ENCODE peak calls at places on chromosomes 3 and 15, in four cellular contexts. Z is endothelial cell, Q is AG08396, M is mesothelial cell of epicardium. W is an unnamed sample.

GRCh38 chr15:75583689-75584088 is 4.6 kb upstream of the PTPN9 start:
- DNase-seq in Z (no peak), M (no peak), Q (no peak), W (no peak)

GRCh38 chr3:180274536-180274935 is 237.8 kb upstream of the PEX5L start:
- DNase-seq in Q (no peak), M (no peak), Z (no peak), W (no peak)

GRCh38 chr15:27932600-27932999 is 166.5 kb downstream of the OCA2 start:
- DNase-seq in M (no peak), Q (no peak), Z (no peak), W (no peak)

GRCh38 chr3:73080201-73080966 is 18.9 kb downstream of the EBLN2 start:
- DNase-seq in M (no peak), Z (no peak), Q (no peak), W (no peak)

GRCh38 chr15:69612112-69612511 is 159.5 kb downstream of the RPLP1 start:
- DNase-seq in Z (no peak), M (no peak), Q (no peak), W (no peak)

GRCh38 chr15:97023131-97023844 is 692.8 kb downstream of the NR2F2 start:
- DNase-seq in Q (no peak), M (no peak), Z (no peak), W (no peak)

GRCh38 chr3:42195879-42196330 is 70.1 kb downstream of the CCK start:
- DNase-seq in Q (no peak), Z (no peak), M (no peak), W (no peak)

GRCh38 chr3:123096701-123097100 is 29.9 kb downstream of the PDIA5 start:
- DNase-seq in M (no peak), Z (no peak), Q (peak; percentile 45), W (no peak)

GRCh38 chr15:89998141-89998661 is 2.9 kb upstream of the ZNF710 start:
- DNase-seq in M (no peak), Q (peak; percentile 70), Z (no peak), W (no peak)

GRCh38 chr3:129399895-129400357 is 28.5 kb downstream of the EFCAB12 start:
- DNase-seq in Z (no peak), M (no peak), Q (no peak), W (no peak)

GRCh38 chr15:42027521-42027920 is 6.7 kb upstream of the PLA2G4E start:
- DNase-seq in M (no peak), Q (no peak), Z (no peak), W (no peak)

GRCh38 chr3:48656841-48657281 is 5.8 kb downstream of the CELSR3 start:
- DNase-seq in Q (no peak), M (no peak), Z (no peak), W (no peak)

GRCh38 chr3:141152801-141153678 is 78.6 kb upstream of the PXYLP1 start:
- DNase-seq in M (no peak), Q (no peak), Z (no peak), W (no peak)

GRCh38 chr15:84981711-84982300 is at the start of gene PDE8A:
- DNase-seq in M (peak; percentile 61), Z (peak; percentile 53), Q (peak; percentile 78), W (peak; percentile 37)

GRCh38 chr3:162538466-162538865 is 1041.9 kb downstream of the OTOL1 start:
- DNase-seq in M (no peak), Q (no peak), Z (no peak), W (no peak)

GRCh38 chr15:92801774-92802464 is 98.2 kb upstream of the CHD2 start:
- DNase-seq in M (no peak), Q (peak; percentile 59), Z (no peak), W (no peak)

GRCh38 chr15:100159436-100159835 is 182.3 kb downstream of the ADAMTS17 start:
- DNase-seq in Q (no peak), Z (no peak), M (no peak), W (no peak)

GRCh38 chr3:69948246-69948862 is 51.2 kb upstream of the SAMMSON start:
- DNase-seq in M (no peak), Q (peak; percentile 36), Z (no peak), W (no peak)

GRCh38 chr3:165759041-165759440 is 78.2 kb downstream of the BCHE start:
- DNase-seq in Z (no peak), M (no peak), Q (no peak), W (no peak)

GRCh38 chr3:25584011-25584789 is 80.5 kb downstream of the TOP2B start:
- DNase-seq in Z (no peak), Q (no peak), M (no peak), W (no peak)

GRCh38 chr3:131526801-131527347 is 24.1 kb upstream of the MRPL3 start:
- DNase-seq in M (peak; percentile 50), Z (peak; percentile 26), Q (peak; percentile 54), W (no peak)

GRCh38 chr15:75049392-75049791 is 26.0 kb downstream of the PPCDC start:
- DNase-seq in M (no peak), Q (no peak), Z (no peak), W (no peak)

GRCh38 chr3:4755566-4755965 is 223.7 kb upstream of the BHLHE40 start:
- DNase-seq in Q (no peak), M (no peak), Z (no peak), W (no peak)

W was measured in GOT3.